ENCODE peak calls at places on chromosomes 13 and 19, in four cellular contexts. B is SK-N-SH, T is GM23248, G is neural progenitor cell. J is an unnamed sample.

GRCh38 chr13:80454245-80454644 is 113.3 kb upstream of the SPRY2 start:
- DNase-seq in B (no peak), T (no peak), G (no peak), J (no peak)

GRCh38 chr13:101624210-101624922 is 171.9 kb downstream of the ITGBL1 start:
- DNase-seq in B (no peak), T (no peak), G (peak; percentile 6), J (peak; percentile 33)

GRCh38 chr13:109941221-109941620 is 154.8 kb upstream of the IRS2 start:
- DNase-seq in B (no peak), T (no peak), G (no peak), J (no peak)

GRCh38 chr19:49333426-49334288 is 1.5 kb upstream of the CD37 start:
- DNase-seq in B (no peak), T (peak; percentile 61), G (no peak), J (no peak)

GRCh38 chr13:106373989-106374572 is 161.4 kb downstream of the EFNB2 start:
- DNase-seq in B (no peak), T (peak; percentile 41), G (no peak), J (no peak)

GRCh38 chr13:23407996-23408395 is 25.5 kb downstream of the SACS start:
- DNase-seq in B (no peak), T (no peak), G (no peak), J (no peak)

GRCh38 chr13:113573065-113573464 is 11.5 kb upstream of the TFDP1 start:
- DNase-seq in B (no peak), T (no peak), G (no peak), J (no peak)

GRCh38 chr13:101397742-101398141 is 18.6 kb downstream of the NALCN start:
- DNase-seq in B (no peak), T (peak; percentile 93), G (no peak), J (no peak)

GRCh38 chr19:8148410-8149231 is 771 bp downstream of the FBN3 start:
- DNase-seq in B (peak; percentile 62), T (no peak), G (peak; percentile 85), J (peak; percentile 97)

GRCh38 chr13:31790992-31791391 is 51.7 kb downstream of the RXFP2 start:
- DNase-seq in B (no peak), T (peak; percentile 36), G (no peak), J (no peak)

DNA sequence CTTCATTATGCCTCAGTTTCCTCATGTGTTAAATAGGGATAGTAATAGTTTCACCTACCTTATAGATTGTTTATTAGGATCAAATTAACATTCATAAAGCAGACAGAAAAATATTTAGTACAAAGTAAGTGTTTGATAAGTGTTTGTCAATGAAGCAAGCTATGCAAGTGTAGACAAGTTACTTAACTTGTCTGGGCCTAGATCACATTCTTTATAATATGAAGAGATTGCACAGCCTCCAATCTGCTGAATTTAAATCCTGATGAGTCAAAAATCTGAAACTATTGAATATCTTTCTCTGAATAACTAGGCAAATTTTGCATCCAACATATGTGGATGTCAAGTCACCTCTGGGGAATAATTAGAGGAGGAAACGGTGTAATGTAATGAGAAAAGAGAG is 170.5 kb downstream of the MZT1 start:
- DNase-seq in B (no peak), T (no peak), G (no peak), J (no peak)
- TF ChIP-seq EZH2phosphoT487 in B (no peak), T (no peak), G (no peak), J (no peak)

GRCh38 chr19:12935071-12935470 is 1.6 kb upstream of the FARSA start:
- DNase-seq in B (no peak), T (no peak), G (no peak), J (no peak)

GRCh38 chr19:12938054-12938535 is 314 bp upstream of the CALR start:
- DNase-seq in B (peak; percentile 96), T (peak; percentile 100), G (peak; percentile 99), J (peak; percentile 99)

GRCh38 chr19:12937243-12938053 is 961 bp upstream of the CALR start:
- DNase-seq in B (peak; percentile 52), T (peak; percentile 74), G (peak; percentile 69), J (peak; percentile 91)

GRCh38 chr19:12938536-12939291 is at the start of gene CALR:
- DNase-seq in B (no peak), T (peak; percentile 80), G (peak; percentile 64), J (no peak)

DNA sequence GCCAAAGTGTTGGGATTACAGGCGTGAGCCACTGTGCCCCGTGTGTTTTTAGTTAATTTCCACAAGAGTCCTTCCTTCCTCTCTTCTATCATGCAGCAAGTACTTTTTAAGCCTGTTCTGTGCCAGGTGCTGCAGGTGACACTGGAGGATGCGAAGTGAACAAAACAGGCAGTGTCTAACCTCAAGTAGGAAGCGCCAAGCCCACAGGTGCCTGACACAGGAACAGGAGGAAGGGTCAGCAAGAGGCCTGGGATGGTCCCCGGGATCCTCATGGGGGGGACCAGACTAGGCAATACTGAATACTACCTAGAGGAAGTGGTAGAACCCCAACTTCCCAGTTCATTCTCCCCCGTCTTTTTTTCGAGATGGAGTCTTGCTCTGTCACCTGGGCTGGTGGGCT is 1.8 kb upstream of the CALR start:
- DNase-seq in B (no peak), T (no peak), G (no peak), J (no peak)
- H3K4me1 ChIP-seq in B (peaks cover 19% of the 10 kb centered on the region), T (peaks cover 23% of the 10 kb centered on the region), G (peaks cover 25% of the 10 kb centered on the region), J (peaks cover 29% of the 10 kb centered on the region)

GRCh38 chr13:24683370-24683769 is 3.2 kb downstream of the ATP12A start:
- DNase-seq in B (no peak), T (no peak), G (no peak), J (no peak)
- H3K4me3 ChIP-seq in B (no peak overlapping the region), T (no peak overlapping the region), G (no peak overlapping the region), J (no peak overlapping the region)

GRCh38 chr19:42216653-42217521 is 590 bp downstream of the DEDD2 start:
- DNase-seq in B (peak; percentile 86), T (peak; percentile 70), G (peak; percentile 89), J (peak; percentile 80)
- TF ChIP-seq EZH2phosphoT487 in B (no peak), T (no peak), G (no peak), J (no peak)